ENCODE peak calls at places on chromosomes 4 and X, in seven cellular contexts. F is activated naive CD4-positive, alpha-beta T cell; T is lower leg skin; P is mammary epithelial cell; A is T1000; D is WERI-Rb-1; K is osteocyte. V is an unnamed sample.

GRCh38 chrX:11678174-11678573 is 12.5 kb upstream of the ARHGAP6 start:
- DNase-seq in P (no peak), F (no peak), T (no peak), D (no peak), A (no peak), K (no peak), V (no peak)

GRCh38 chr4:7928711-7929505 is 10.8 kb downstream of the AFAP1 start:
- DNase-seq in P (no peak), D (peak), F (no peak), K (no peak), A (no peak), T (no peak), V (no peak)

GRCh38 chr4:33073811-33074210 is 2353.6 kb downstream of the PCDH7 start:
- DNase-seq in P (no peak), T (no peak), F (no peak), A (no peak), D (no peak), K (no peak), V (no peak)

GRCh38 chrX:132031867-132032266 is 8.8 kb downstream of the STK26 start:
- DNase-seq in P (no peak), F (no peak), K (no peak), A (no peak), D (no peak), T (no peak), V (no peak)

GRCh38 chrX:100477949-100478348 is 67.9 kb upstream of the PCDH19 start:
- DNase-seq in F (no peak), A (no peak), D (no peak), K (no peak), T (peak), P (no peak), V (no peak)

GRCh38 chrX:67415937-67416336 is 127.9 kb upstream of the AR start:
- DNase-seq in T (no peak), F (no peak), P (no peak), K (no peak), A (no peak), D (no peak), V (no peak)

GRCh38 chr4:169098054-169098896 is 88.2 kb upstream of the CBR4 start:
- DNase-seq in K (no peak), P (no peak), D (no peak), A (no peak), T (no peak), F (no peak), V (no peak)

GRCh38 chrX:147699061-147699460 is 212.7 kb upstream of the FMR1 start:
- DNase-seq in K (no peak), A (no peak), T (no peak), D (no peak), F (no peak), P (no peak), V (no peak)

GRCh38 chr4:175469519-175469918 is 342.5 kb downstream of the GPM6A start:
- DNase-seq in D (no peak), F (no peak), A (no peak), K (no peak), T (no peak), P (peak), V (no peak)

GRCh38 chrX:18098704-18099103 is 122.0 kb downstream of the BEND2 start:
- DNase-seq in T (no peak), D (no peak), A (no peak), K (no peak), P (no peak), F (no peak), V (no peak)

GRCh38 chrX:153473126-153473525 is 2.8 kb upstream of the HAUS7 start:
- DNase-seq in P (no peak), T (no peak), A (no peak), K (no peak), D (no peak), F (no peak), V (no peak)

GRCh38 chr4:150150545-150151156 is 72.4 kb downstream of the DCLK2 start:
- DNase-seq in D (no peak), T (no peak), A (no peak), P (no peak), F (no peak), K (no peak), V (no peak)

GRCh38 chrX:144586756-144587155 is 660.5 kb upstream of the SPANXN1 start:
- DNase-seq in D (no peak), A (peak), P (peak), F (no peak), K (no peak), T (no peak), V (no peak)

GRCh38 chr4:152109585-152110509 is 349.0 kb upstream of the GATB start:
- DNase-seq in K (no peak), A (no peak), D (no peak), F (no peak), P (no peak), T (no peak), V (no peak)

GRCh38 chrX:84501798-84502628 is at the start of gene HDX:
- DNase-seq in P (peak), D (peak), A (peak), F (no peak), T (peak), K (peak), V (peak)

GRCh38 chr4:94722748-94723147 is 35.0 kb upstream of the BMPR1B start:
- DNase-seq in T (no peak), F (no peak), K (no peak), A (no peak), P (no peak), D (no peak), V (no peak)

GRCh38 chrX:45508459-45508858 is 307.8 kb upstream of the DIPK2B start:
- DNase-seq in A (peak), D (no peak), F (no peak), T (no peak), K (no peak), P (no peak), V (no peak)

GRCh38 chrX:37993857-37994619 is 12.3 kb upstream of the SYTL5 start:
- DNase-seq in K (no peak), A (no peak), D (no peak), F (no peak), T (peak), P (peak), V (peak)

GRCh38 chr4:7612311-7612710 is 177.6 kb upstream of the PSAPL1 start:
- DNase-seq in F (no peak), T (no peak), A (no peak), P (no peak), K (no peak), D (peak), V (no peak)

GRCh38 chr4:8081171-8081570 is 77.4 kb downstream of the ABLIM2 start:
- DNase-seq in K (no peak), T (no peak), F (no peak), A (no peak), D (no peak), P (no peak), V (no peak)

GRCh38 chr4:4985844-4986243 is 33.4 kb downstream of the CYTL1 start:
- DNase-seq in K (no peak), A (no peak), D (peak), F (no peak), T (no peak), P (no peak), V (no peak)

GRCh38 chrX:108699368-108699767 is 37.0 kb downstream of the IRS4 start:
- DNase-seq in K (no peak), D (no peak), T (no peak), F (no peak), A (no peak), P (peak), V (no peak)

GRCh38 chr4:140096483-140096861 is 57.5 kb downstream of the MAML3 start:
- DNase-seq in A (no peak), F (no peak), K (no peak), P (no peak), D (no peak), T (no peak), V (no peak)

GRCh38 chr4:117137143-117137542 is 51.8 kb upstream of the TRAM1L1 start:
- DNase-seq in T (no peak), K (no peak), F (no peak), P (peak), D (no peak), A (peak), V (no peak)

GRCh38 chrX:111511477-111511876 is at the start of gene SERTM2:
- DNase-seq in T (no peak), D (peak), P (peak), F (no peak), A (no peak), K (no peak), V (no peak)

GRCh38 chr4:94634266-94634665 is 123.5 kb upstream of the BMPR1B start:
- DNase-seq in D (no peak), F (no peak), K (no peak), A (no peak), P (no peak), T (no peak), V (no peak)

GRCh38 chr4:119104644-119105273 is 30.9 kb upstream of the MYOZ2 start:
- DNase-seq in T (no peak), F (no peak), K (no peak), A (no peak), D (no peak), P (no peak), V (no peak)

GRCh38 chr4:84394386-84394785 is 104.7 kb downstream of the NKX6-1 start:
- DNase-seq in A (no peak), D (no peak), F (no peak), T (no peak), K (no peak), P (no peak), V (no peak)

GRCh38 chr4:6278801-6279197 is 9.1 kb downstream of the WFS1 start:
- DNase-seq in D (no peak), T (no peak), K (no peak), F (no peak), P (no peak), A (no peak), V (peak)

V was measured in GM12891.